ENCODE peak calls at places on chromosomes 1 and 21, in seven cellular contexts. D, T, M, S, U, K and L are unnamed samples.

GRCh38 chr1:204123376-204123775 is 28.5 kb downstream of the ETNK2 start:
- DNase-seq in T (no peak), U (no peak), M (peak), D (no peak), S (peak), K (peak), L (peak)

GRCh38 chr1:179168526-179168925 is 61.0 kb downstream of the ABL2 start:
- DNase-seq in U (no peak), S (no peak), M (no peak), D (no peak), T (no peak), K (no peak), L (no peak)

GRCh38 chr1:91647061-91647460 is 146.4 kb downstream of the CDC7 start:
- DNase-seq in K (no peak), S (no peak), D (no peak), T (no peak), M (no peak), U (no peak), L (no peak)

GRCh38 chr1:59393211-59394180 is 96.6 kb downstream of the FGGY start:
- DNase-seq in U (no peak), M (no peak), K (no peak), S (no peak), D (peak), T (peak), L (no peak)

GRCh38 chr1:179251675-179252074 is 22.2 kb upstream of the ABL2 start:
- DNase-seq in U (no peak), M (no peak), S (no peak), K (no peak), D (peak), T (no peak), L (no peak)

GRCh38 chr1:207244409-207244801 is 77.1 kb upstream of the CD55 start:
- DNase-seq in D (no peak), M (no peak), T (no peak), U (no peak), S (no peak), K (no peak), L (no peak)

GRCh38 chr1:4786061-4786460 is 131.7 kb downstream of the AJAP1 start:
- DNase-seq in U (no peak), M (no peak), K (no peak), T (no peak), S (no peak), D (no peak), L (no peak)

GRCh38 chr1:203176744-203177460 is 1.3 kb upstream of the MYBPH start:
- DNase-seq in D (no peak), S (no peak), M (no peak), K (no peak), T (no peak), U (no peak), L (no peak)

GRCh38 chr1:85623061-85623471 is 42.5 kb downstream of the CCN1 start:
- DNase-seq in U (no peak), S (no peak), T (no peak), K (no peak), M (no peak), D (peak), L (no peak)

GRCh38 chr1:6948861-6949260 is 163.6 kb downstream of the CAMTA1 start:
- DNase-seq in D (no peak), M (no peak), S (no peak), U (no peak), T (no peak), K (no peak), L (no peak)

GRCh38 chr1:119603695-119604094 is 44.4 kb downstream of the ZNF697 start:
- DNase-seq in D (no peak), T (no peak), U (no peak), S (no peak), K (no peak), M (no peak), L (no peak)

GRCh38 chr1:224170748-224171478 is 12.1 kb upstream of the DEGS1 start:
- DNase-seq in D (no peak), U (no peak), M (no peak), K (peak), S (peak), T (no peak), L (peak)

GRCh38 chr1:208230668-208231529 is 13.3 kb downstream of the PLXNA2 start:
- DNase-seq in U (no peak), T (no peak), D (no peak), S (no peak), K (no peak), M (no peak), L (peak)

GRCh38 chr1:1137256-1138045 is 21.6 kb upstream of the C1orf159 start:
- DNase-seq in U (peak), M (no peak), T (no peak), D (no peak), K (no peak), S (peak), L (no peak)

GRCh38 chr1:226310123-226310540 is 1.2 kb upstream of the LIN9 start:
- DNase-seq in U (no peak), D (no peak), K (no peak), T (no peak), M (no peak), S (no peak), L (no peak)

GRCh38 chr1:21914880-21915640 is 22.1 kb downstream of the HSPG2 start:
- DNase-seq in K (no peak), S (no peak), T (no peak), M (no peak), D (no peak), U (no peak), L (no peak)

GRCh38 chr21:37374026-37374425 is 7.5 kb downstream of the DYRK1A start:
- DNase-seq in K (no peak), T (no peak), S (no peak), M (no peak), D (peak), U (no peak), L (no peak)

GRCh38 chr1:240784776-240785175 is 172.8 kb upstream of the GREM2 start:
- DNase-seq in K (no peak), T (no peak), S (no peak), M (no peak), U (no peak), D (no peak), L (no peak)

GRCh38 chr1:116373451-116374339 is 651 bp downstream of the ATP1A1 start:
- DNase-seq in M (peak), U (peak), D (peak), T (peak), S (peak), K (peak), L (peak)

GRCh38 chr1:41843378-41843777 is 75.3 kb downstream of the HIVEP3 start:
- DNase-seq in D (peak), U (no peak), K (no peak), M (no peak), T (no peak), S (no peak), L (no peak)

GRCh38 chr1:157968503-157968902 is 24.9 kb upstream of the KIRREL1 start:
- DNase-seq in D (peak), M (peak), T (no peak), K (no peak), U (no peak), S (no peak), L (no peak)

GRCh38 chr1:11977625-11978024 is 2.6 kb upstream of the MFN2 start:
- DNase-seq in U (no peak), M (no peak), T (no peak), D (no peak), K (no peak), S (no peak), L (no peak)

GRCh38 chr1:25880518-25880917 is 5.0 kb upstream of the PAQR7 start:
- DNase-seq in D (no peak), S (no peak), M (no peak), U (no peak), T (no peak), K (peak), L (no peak)

GRCh38 chr1:9016455-9016854 is 9.8 kb downstream of the SLC2A7 start:
- DNase-seq in K (no peak), T (no peak), M (no peak), S (no peak), U (no peak), D (no peak), L (no peak)

GRCh38 chr1:147892731-147893214 is 9.8 kb upstream of the GJA8 start:
- DNase-seq in U (peak), K (peak), M (no peak), D (peak), S (peak), T (no peak), L (peak)

GRCh38 chr1:150106331-150106730 is 38.8 kb downstream of the VPS45 start:
- DNase-seq in M (no peak), S (no peak), U (peak), K (no peak), T (no peak), D (no peak), L (no peak)

GRCh38 chr1:68207129-68207689 is 25.1 kb downstream of the WLS start:
- DNase-seq in U (no peak), M (no peak), T (no peak), D (no peak), K (no peak), S (no peak), L (no peak)

GRCh38 chr1:112337028-112337531 is 58.9 kb upstream of the CTTNBP2NL start:
- DNase-seq in U (peak), K (peak), T (no peak), S (peak), D (peak), M (peak), L (peak)

GRCh38 chr1:17338706-17339493 is 30.9 kb downstream of the PADI4 start:
- DNase-seq in M (no peak), U (no peak), S (no peak), T (no peak), D (no peak), K (no peak), L (peak)

GRCh38 chr1:176696109-176696508 is 233.1 kb downstream of the PAPPA2 start:
- DNase-seq in K (peak), M (peak), U (no peak), T (no peak), D (no peak), S (no peak), L (peak)

GRCh38 chr1:53143527-53143926 is 1.1 kb upstream of the SLC1A7 start:
- DNase-seq in K (no peak), S (no peak), D (no peak), M (no peak), T (no peak), U (no peak), L (no peak)

GRCh38 chr1:106459418-106459817 is 597.1 kb upstream of the PRMT6 start:
- DNase-seq in K (no peak), M (no peak), D (no peak), T (no peak), U (no peak), S (no peak), L (no peak)